ENCODE peak calls at places on chromosomes 1 and 21, in six cellular contexts. C, K, O, L, Z and R are unnamed samples.

GRCh38 chr1:165352442-165353293 is 3.8 kb downstream of the LMX1A start:
- DNase-seq in O (no peak), L (no peak), Z (peak; percentile 48), K (no peak), C (no peak), R (no peak)

GRCh38 chr1:79711001-79711431 is 704.5 kb upstream of the ADGRL4 start:
- DNase-seq in K (no peak), C (no peak), L (no peak), O (no peak), Z (no peak), R (no peak)

GRCh38 chr1:175208773-175209492 is 16.4 kb upstream of the KIAA0040 start:
- DNase-seq in K (no peak), Z (no peak), L (no peak), C (no peak), O (no peak), R (no peak)

GRCh38 chr1:185375583-185375982 is 58.5 kb upstream of the IVNS1ABP start:
- DNase-seq in L (no peak), O (no peak), Z (no peak), K (no peak), C (no peak), R (no peak)

GRCh38 chr1:84141177-84142003 is 2.7 kb upstream of the PRKACB start:
- DNase-seq in C (no peak), K (no peak), Z (no peak), L (no peak), O (no peak), R (no peak)

GRCh38 chr1:179677882-179678281 is 65.2 kb upstream of the FAM163A start:
- DNase-seq in K (no peak), L (no peak), C (no peak), O (no peak), Z (no peak), R (no peak)

GRCh38 chr21:29499734-29500343 is 201.1 kb downstream of the BACH1 start:
- DNase-seq in C (no peak), Z (no peak), O (no peak), K (no peak), L (no peak), R (no peak)

GRCh38 chr1:45730075-45730779 is 20.2 kb downstream of the IPP start:
- DNase-seq in O (no peak), C (no peak), Z (no peak), L (no peak), K (no peak), R (peak; percentile 77)

GRCh38 chr21:32884062-32884461 is 112.5 kb upstream of the PAXBP1 start:
- DNase-seq in K (no peak), O (no peak), C (no peak), L (no peak), Z (no peak), R (no peak)

GRCh38 chr1:155463865-155464264 is 98.7 kb downstream of the ASH1L start:
- DNase-seq in O (no peak), L (no peak), K (no peak), Z (no peak), C (no peak), R (no peak)

GRCh38 chr1:181359012-181359411 is 124.3 kb upstream of the CACNA1E start:
- DNase-seq in K (no peak), O (no peak), L (no peak), Z (no peak), C (no peak), R (no peak)

GRCh38 chr1:246329900-246330299 is 177.2 kb downstream of the SMYD3 start:
- DNase-seq in C (no peak), K (no peak), L (no peak), Z (no peak), O (no peak), R (no peak)

GRCh38 chr1:228076796-228077430 is 5.6 kb upstream of the ARF1 start:
- DNase-seq in C (no peak), L (no peak), K (peak; percentile 13), Z (no peak), O (no peak), R (no peak)

GRCh38 chr1:201536542-201536941 is 2.4 kb upstream of the NAV1 start:
- DNase-seq in Z (no peak), O (no peak), K (peak; percentile 39), L (peak; percentile 72), C (no peak), R (no peak)

GRCh38 chr1:65269612-65270011 is 39.7 kb upstream of the DNAJC6 start:
- DNase-seq in O (no peak), C (no peak), K (no peak), Z (no peak), L (no peak), R (no peak)

GRCh38 chr1:201119206-201119814 is 7.1 kb upstream of the CACNA1S start:
- DNase-seq in K (no peak), Z (peak; percentile 67), L (no peak), C (no peak), O (no peak), R (peak; percentile 26)

GRCh38 chr21:38843806-38844479 is 38.2 kb downstream of the ETS2 start:
- DNase-seq in L (no peak), C (no peak), Z (no peak), O (no peak), K (no peak), R (no peak)

GRCh38 chr1:190474010-190474409 is 3.7 kb downstream of the BRINP3 start:
- DNase-seq in C (no peak), L (no peak), O (no peak), K (no peak), Z (no peak), R (no peak)

GRCh38 chr1:161725888-161726630 is 4.7 kb downstream of the FCRLB start:
- DNase-seq in L (peak; percentile 44), Z (no peak), K (peak; percentile 43), O (no peak), C (no peak), R (peak; percentile 43)

GRCh38 chr1:91569411-91570104 is 68.9 kb downstream of the CDC7 start:
- DNase-seq in Z (peak; percentile 56), C (peak; percentile 77), K (peak; percentile 86), O (no peak), L (peak; percentile 83), R (peak; percentile 75)

GRCh38 chr21:17780539-17780938 is 38.6 kb downstream of the C21orf91 start:
- DNase-seq in Z (no peak), L (no peak), O (no peak), C (no peak), K (no peak), R (no peak)

GRCh38 chr1:232538224-232538942 is 91.5 kb downstream of the SIPA1L2 start:
- DNase-seq in O (no peak), L (no peak), C (no peak), Z (peak; percentile 21), K (no peak), R (peak; percentile 67)

GRCh38 chr1:187817782-187818181 is 989.0 kb downstream of the PLA2G4A start:
- DNase-seq in K (no peak), O (no peak), C (no peak), Z (no peak), L (no peak), R (no peak)

GRCh38 chr1:172041689-172042088 is 200.4 kb downstream of the DNM3 start:
- DNase-seq in C (no peak), Z (no peak), K (no peak), L (peak; percentile 35), O (no peak), R (no peak)

GRCh38 chr1:27306892-27307850 is 14.8 kb upstream of the TMEM222 start:
- DNase-seq in O (no peak), Z (no peak), L (no peak), K (no peak), C (no peak), R (no peak)
- TF ChIP-seq CTCF in O (no peak), Z (no peak), L (no peak), K (no peak), C (no peak), R (no peak)

GRCh38 chr21:23292292-23292691 is 2294.1 kb downstream of the NCAM2 start:
- DNase-seq in L (no peak), C (no peak), O (no peak), Z (no peak), K (no peak), R (no peak)
- H3K9me3 ChIP-seq in L (no peaks in the 10 kb centered on the region), C (no peaks in the 10 kb centered on the region), O (no peaks in the 10 kb centered on the region), Z (no peaks in the 10 kb centered on the region), K (no peaks in the 10 kb centered on the region), R (no peaks in the 10 kb centered on the region)

GRCh38 chr21:36008505-36008904 is 51.8 kb downstream of the SETD4 start:
- DNase-seq in Z (no peak), K (no peak), O (no peak), C (no peak), L (no peak), R (no peak)

GRCh38 chr21:36004441-36004840 is 55.9 kb downstream of the SETD4 start:
- DNase-seq in C (no peak), L (peak; percentile 23), O (no peak), Z (no peak), K (no peak), R (no peak)

GRCh38 chr21:36010801-36011200 is 49.5 kb downstream of the SETD4 start:
- DNase-seq in O (no peak), K (no peak), C (no peak), L (no peak), Z (no peak), R (no peak)

GRCh38 chr21:36005018-36005417 is 55.3 kb downstream of the SETD4 start:
- DNase-seq in O (no peak), K (no peak), L (peak; percentile 77), C (no peak), Z (no peak), R (no peak)

GRCh38 chr21:36005879-36006400 is 54.4 kb downstream of the SETD4 start:
- DNase-seq in C (no peak), Z (no peak), O (no peak), K (no peak), L (no peak), R (no peak)
- H3K4me3 ChIP-seq in C (no peak overlapping the region), Z (no peak overlapping the region), O (peak overlapping the region; percentile 51), K (no peak overlapping the region), L (peak overlapping the region; percentile 23), R (no peak overlapping the region)

GRCh38 chr1:16915627-16915973 is 6.1 kb upstream of the CROCC start:
- DNase-seq in O (no peak), K (no peak), C (no peak), Z (no peak), L (no peak), R (no peak)
- TF ChIP-seq CTCF in O (no peak), K (no peak), C (no peak), Z (peak; percentile 29), L (no peak), R (no peak)

DNA sequence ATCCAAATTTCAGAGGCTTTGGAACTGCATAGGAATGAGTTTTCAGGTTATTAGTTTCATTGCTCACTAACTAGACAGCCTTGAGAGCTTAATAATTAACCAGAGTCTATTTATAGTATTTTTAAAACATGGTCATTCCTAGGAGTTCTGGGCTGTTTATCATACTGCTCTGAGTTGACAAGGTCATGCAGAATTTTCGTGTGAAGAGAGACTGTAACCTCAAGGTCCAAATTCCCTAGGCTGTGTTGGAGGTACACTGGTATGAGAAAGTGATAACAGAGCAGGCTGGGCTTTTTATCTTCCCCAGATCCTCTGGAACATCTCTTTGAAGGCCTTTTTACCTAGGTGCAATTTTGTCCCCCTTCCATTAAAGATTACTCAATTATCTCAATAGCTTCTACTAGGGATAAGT is 736.3 kb downstream of the LTN1 start:
- DNase-seq in O (no peak), Z (peak; percentile 69), L (no peak), C (no peak), K (no peak), R (no peak)
- H3K9me3 ChIP-seq in O (no peaks in the 10 kb centered on the region), Z (no peaks in the 10 kb centered on the region), L (no peaks in the 10 kb centered on the region), C (no peaks in the 10 kb centered on the region), K (no peaks in the 10 kb centered on the region), R (no peaks in the 10 kb centered on the region)